ENCODE peak calls at places on chromosomes 1 and 21, in eight cellular contexts. A, M, I, W, V, Q, O and F are unnamed samples.
A peak's percentile ranks its signal among the peaks of the same experiment; 100 is the strongest.

GRCh38 chr1:24441996-24442668 is 26.5 kb downstream of the NIPAL3 start:
- DNase-seq in A (no peak), M (no peak), I (no peak), W (no peak), V (no peak), Q (no peak), O (no peak), F (no peak)

GRCh38 chr21:35249636-35250035 is 200.5 kb upstream of the RUNX1 start:
- DNase-seq in A (no peak), M (no peak), I (peak; percentile 23), W (no peak), V (no peak), Q (no peak), O (no peak), F (no peak)

GRCh38 chr21:14916676-14917141 is 148.1 kb downstream of the NRIP1 start:
- DNase-seq in A (no peak), M (no peak), I (no peak), W (no peak), V (no peak), Q (no peak), O (no peak), F (no peak)

GRCh38 chr1:8364528-8365442 is 46.9 kb downstream of the SLC45A1 start:
- DNase-seq in A (no peak), M (no peak), I (no peak), W (no peak), V (no peak), Q (no peak), O (no peak), F (no peak)

GRCh38 chr1:143735764-143736461 is 235.9 kb downstream of the FAM72C start:
- DNase-seq in A (no peak), M (peak; percentile 67), I (no peak), W (no peak), V (peak; percentile 25), Q (no peak), O (no peak), F (no peak)

GRCh38 chr1:111032295-111032897 is 68.7 kb upstream of the LRIF1 start:
- DNase-seq in A (peak; percentile 71), M (peak; percentile 11), I (no peak), W (no peak), V (peak; percentile 43), Q (no peak), O (peak; percentile 45), F (no peak)

GRCh38 chr1:95903060-95903459 is 669.0 kb downstream of the RWDD3 start:
- DNase-seq in A (no peak), M (no peak), I (no peak), W (no peak), V (no peak), Q (no peak), O (no peak), F (no peak)

GRCh38 chr1:99599678-99600175 is 46.2 kb upstream of the PALMD start:
- DNase-seq in A (no peak), M (peak; percentile 80), I (no peak), W (peak; percentile 69), V (no peak), Q (no peak), O (no peak), F (peak; percentile 19)

GRCh38 chr1:206506803-206507394 is 432 bp upstream of the RASSF5 start:
- DNase-seq in A (peak; percentile 93), M (no peak), I (peak; percentile 29), W (no peak), V (no peak), Q (no peak), O (no peak), F (no peak)

GRCh38 chr1:6125366-6125765 is 54.8 kb downstream of the CHD5 start:
- DNase-seq in A (no peak), M (no peak), I (no peak), W (no peak), V (no peak), Q (no peak), O (no peak), F (no peak)

GRCh38 chr1:45141247-45142003 is 65.0 kb downstream of the ZSWIM5 start:
- DNase-seq in A (no peak), M (no peak), I (no peak), W (no peak), V (no peak), Q (no peak), O (no peak), F (no peak)

GRCh38 chr1:206835186-206835585 is 30.2 kb upstream of the IL20 start:
- DNase-seq in A (no peak), M (no peak), I (no peak), W (no peak), V (no peak), Q (no peak), O (no peak), F (no peak)

GRCh38 chr21:29265690-29266479 is 32.8 kb upstream of the BACH1 start:
- DNase-seq in A (no peak), M (no peak), I (no peak), W (no peak), V (no peak), Q (no peak), O (no peak), F (no peak)

GRCh38 chr1:119075614-119076013 is 64.8 kb downstream of the WARS2 start:
- DNase-seq in A (no peak), M (no peak), I (no peak), W (no peak), V (no peak), Q (no peak), O (no peak), F (no peak)

GRCh38 chr1:20884513-20884912 is 97.4 kb upstream of the HP1BP3 start:
- DNase-seq in A (no peak), M (peak; percentile 9), I (no peak), W (no peak), V (no peak), Q (no peak), O (no peak), F (no peak)

GRCh38 chr1:83747853-83748482 is 251.0 kb downstream of the TTLL7 start:
- DNase-seq in A (no peak), M (no peak), I (no peak), W (no peak), V (no peak), Q (no peak), O (no peak), F (no peak)

GRCh38 chr21:44039828-44040227 is 27.7 kb downstream of the TRAPPC10 start:
- DNase-seq in A (no peak), M (no peak), I (no peak), W (no peak), V (no peak), Q (no peak), O (no peak), F (no peak)

GRCh38 chr1:43414634-43415223 is 25.0 kb downstream of the SZT2 start:
- DNase-seq in A (peak; percentile 79), M (peak; percentile 43), I (peak; percentile 37), W (no peak), V (peak; percentile 70), Q (peak; percentile 37), O (peak; percentile 27), F (peak; percentile 37)

GRCh38 chr1:146029097-146029496 is 7.6 kb upstream of the HJV start:
- DNase-seq in A (no peak), M (no peak), I (no peak), W (no peak), V (no peak), Q (no peak), O (no peak), F (no peak)

GRCh38 chr1:113976609-113977278 is 2.5 kb upstream of the OLFML3 start:
- DNase-seq in A (no peak), M (no peak), I (no peak), W (peak; percentile 51), V (peak; percentile 46), Q (no peak), O (no peak), F (peak; percentile 15)

GRCh38 chr1:30888391-30888790 is 20.2 kb downstream of the SDC3 start:
- DNase-seq in A (no peak), M (peak; percentile 87), I (no peak), W (peak; percentile 37), V (no peak), Q (no peak), O (no peak), F (no peak)

GRCh38 chr1:209012443-209013196 is 570.9 kb upstream of the CAMK1G start:
- DNase-seq in A (no peak), M (no peak), I (no peak), W (no peak), V (no peak), Q (no peak), O (peak; percentile 27), F (no peak)

GRCh38 chr1:31717341-31717740 is 13.5 kb upstream of the COL16A1 start:
- DNase-seq in A (no peak), M (peak; percentile 52), I (no peak), W (no peak), V (no peak), Q (no peak), O (no peak), F (no peak)

GRCh38 chr1:150293433-150294253 is at the start of gene MRPS21:
- DNase-seq in A (peak; percentile 92), M (peak; percentile 85), I (peak; percentile 86), W (peak; percentile 74), V (peak; percentile 96), Q (peak; percentile 70), O (peak; percentile 97), F (peak; percentile 81)

GRCh38 chr1:43031316-43032203 is 72.9 kb upstream of the SLC2A1 start:
- DNase-seq in A (no peak), M (no peak), I (no peak), W (no peak), V (no peak), Q (no peak), O (no peak), F (no peak)